ENCODE peak calls at places on chromosome 19, in four cellular contexts. V is CD8-positive, alpha-beta memory T cell; Y is neuronal stem cell; O is heart right ventricle. I is an unnamed sample. For H3K36me3 and H3K4me1, the result is how much of the 10 kb centered on the place peaks cover.

GRCh38 chr19:30442715-30443114 is 70.5 kb downstream of the ZNF536 start:
- DNase-seq in O (no peak), V (no peak), Y (no peak), I (no peak)

GRCh38 chr19:17468302-17469091 is 1.8 kb upstream of the SLC27A1 start:
- DNase-seq in V (no peak), O (peak), Y (no peak), I (no peak)

GRCh38 chr19:32322541-32322940 is 22.9 kb upstream of the ZNF507 start:
- DNase-seq in O (no peak), V (no peak), Y (no peak), I (no peak)

GRCh38 chr19:2912306-2912705 is 11.6 kb downstream of the ZNF57 start:
- DNase-seq in O (no peak), V (no peak), Y (no peak), I (no peak)

GRCh38 chr19:47427241-47428176 is 8.2 kb upstream of the MEIS3 start:
- DNase-seq in V (peak), O (peak), Y (peak), I (peak)

GRCh38 chr19:294819-295686 is 3.9 kb upstream of the PLPP2 start:
- DNase-seq in V (peak), Y (no peak), O (no peak), I (peak)

GRCh38 chr19:13053761-13054604 is 48.7 kb downstream of the LYL1 start:
- DNase-seq in V (no peak), O (peak), Y (peak), I (no peak)

GRCh38 chr19:5782945-5783919 is 1.3 kb downstream of the PRR22 start:
- DNase-seq in V (no peak), Y (no peak), O (no peak), I (no peak)

GRCh38 chr19:10520652-10521318 is 3.5 kb upstream of the S1PR5 start:
- DNase-seq in Y (no peak), V (no peak), O (no peak), I (no peak)

GRCh38 chr19:6568010-6568411 is 22.9 kb downstream of the CD70 start:
- DNase-seq in Y (no peak), O (no peak), V (no peak), I (no peak)

GRCh38 chr19:55867101-55867500 is 30.8 kb downstream of the NLRP4 start:
- DNase-seq in Y (no peak), V (no peak), O (no peak), I (no peak)

GRCh38 chr19:29119582-29119981 is 93.4 kb downstream of the UQCRFS1 start:
- DNase-seq in V (no peak), Y (no peak), O (no peak), I (no peak)

GRCh38 chr19:55015126-55015525 is 22.9 kb downstream of the GP6 start:
- DNase-seq in Y (no peak), O (no peak), V (no peak), I (no peak)

GRCh38 chr19:12720851-12721655 is 2.7 kb downstream of the TNPO2 start:
- DNase-seq in V (no peak), O (no peak), Y (no peak), I (no peak)

GRCh38 chr19:40282920-40283319 is 2.2 kb downstream of the AKT2 start:
- DNase-seq in Y (no peak), O (no peak), V (no peak), I (no peak)

GRCh38 chr19:29591670-29592069 is 14.4 kb upstream of the POP4 start:
- DNase-seq in V (no peak), O (no peak), Y (no peak), I (no peak)

GRCh38 chr19:20928371-20928770 is 5.3 kb downstream of the ZNF85 start:
- DNase-seq in O (no peak), V (no peak), Y (no peak), I (no peak)

GRCh38 chr19:19584356-19584755 is 34.1 kb downstream of the PBX4 start:
- DNase-seq in V (no peak), Y (no peak), O (no peak), I (no peak)

GRCh38 chr19:53812335-53812734 is 11.8 kb downstream of the NLRP12 start:
- DNase-seq in O (no peak), Y (no peak), V (no peak), I (no peak)

GRCh38 chr19:7326105-7326877 is 22.4 kb upstream of the ARHGEF18 start:
- DNase-seq in V (peak), Y (no peak), O (no peak), I (peak)

GRCh38 chr19:10501971-10502523 is 1.1 kb downstream of the KEAP1 start:
- DNase-seq in Y (no peak), O (peak), V (no peak), I (no peak)

GRCh38 chr19:54792814-54793213 is 10.6 kb upstream of the KIR2DL4 start:
- DNase-seq in Y (no peak), V (no peak), O (no peak), I (no peak)

GRCh38 chr19:28330831-28331230 is 882.1 kb downstream of the UQCRFS1 start:
- DNase-seq in Y (no peak), O (no peak), V (no peak), I (no peak)

GRCh38 chr19:30689474-30689873 is 317.3 kb downstream of the ZNF536 start:
- DNase-seq in O (no peak), V (no peak), Y (no peak), I (no peak)

GRCh38 chr19:48507911-48508439 is 3.7 kb downstream of the LMTK3 start:
- DNase-seq in O (no peak), Y (no peak), V (no peak), I (no peak)

GRCh38 chr19:13163609-13164364 is 13.6 kb downstream of the IER2 start:
- DNase-seq in Y (peak), O (peak), V (no peak), I (peak)

GRCh38 chr19:54517483-54517882 is 14.9 kb downstream of the LAIR2 start:
- DNase-seq in Y (peak), O (peak), V (peak), I (peak)

GRCh38 chr19:48635263-48635965 is 1.8 kb downstream of the DBP start:
- DNase-seq in Y (peak), O (peak), V (peak), I (peak)

GRCh38 chr19:48656840-48657474 is 11.0 kb upstream of the CA11 start:
- DNase-seq in V (no peak), O (no peak), Y (no peak), I (no peak)

GRCh38 chr19:23283925-23284324 is 33.7 kb upstream of the ZNF724 start:
- DNase-seq in V (peak), O (peak), Y (no peak), I (peak)

GRCh38 chr19:48681127-48681470 is 8.3 kb upstream of the NTN5 start:
- DNase-seq in O (no peak), Y (no peak), V (no peak), I (no peak)

GRCh38 chr19:54481326-54481930 is 8.3 kb upstream of the CDC42EP5 start:
- DNase-seq in Y (peak), V (peak), O (peak), I (peak)

GRCh38 chr19:12996542-12997094 is 1.3 kb downstream of the NFIX start:
- DNase-seq in V (no peak), Y (no peak), O (peak), I (no peak)

GRCh38 chr19:8149261-8150094 is at the start of gene FBN3:
- DNase-seq in O (no peak), Y (peak), V (no peak), I (no peak)

GRCh38 chr19:50383852-50384684 is at the start of gene POLD1:
- DNase-seq in O (peak), V (peak), Y (peak), I (peak)
- H3K36me3 ChIP-seq in O (under half), V (under half), Y (half or more), I (under half)

GRCh38 chr19:38693380-38694223 is 46.2 kb downstream of the ACTN4 start:
- DNase-seq in V (peak), Y (peak), O (peak), I (peak)
- H3K4me1 ChIP-seq in V (under half), Y (under half), O (half or more), I (half or more)

DNA sequence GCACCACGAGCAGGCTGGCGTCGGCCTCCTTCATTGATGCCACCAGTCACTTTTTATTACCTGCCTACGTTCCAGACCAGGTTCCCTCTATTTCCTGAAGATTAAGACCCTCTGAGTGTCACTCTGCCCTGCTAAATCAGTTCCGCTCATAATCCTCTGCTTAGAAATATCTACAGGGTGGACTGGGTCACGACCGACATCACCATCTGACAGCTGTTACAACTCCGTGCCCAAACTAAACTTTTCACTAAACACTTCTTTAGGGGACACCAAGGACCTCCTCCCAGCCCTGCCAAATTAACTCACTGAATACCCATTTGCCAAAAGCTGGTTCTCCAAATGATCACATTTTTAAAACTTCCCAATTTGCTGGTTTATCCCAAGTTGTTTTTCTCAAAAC is 71.9 kb upstream of the PEG3 start:
- DNase-seq in Y (no peak), V (no peak), O (no peak), I (no peak)
- H3K27ac ChIP-seq in Y (no peak), V (no peak), O (no peak), I (no peak)

GRCh38 chr19:1646931-1647663 is 5.3 kb downstream of the TCF3 start:
- DNase-seq in V (no peak), O (no peak), Y (no peak), I (no peak)

GRCh38 chr19:1645299-1645698 is 7.1 kb downstream of the TCF3 start:
- DNase-seq in V (no peak), Y (no peak), O (no peak), I (no peak)

GRCh38 chr19:1647664-1648155 is 4.7 kb downstream of the TCF3 start:
- DNase-seq in O (no peak), Y (no peak), V (no peak), I (no peak)

GRCh38 chr19:1648156-1648925 is 4.1 kb downstream of the TCF3 start:
- DNase-seq in O (no peak), V (no peak), Y (no peak), I (no peak)

DNA sequence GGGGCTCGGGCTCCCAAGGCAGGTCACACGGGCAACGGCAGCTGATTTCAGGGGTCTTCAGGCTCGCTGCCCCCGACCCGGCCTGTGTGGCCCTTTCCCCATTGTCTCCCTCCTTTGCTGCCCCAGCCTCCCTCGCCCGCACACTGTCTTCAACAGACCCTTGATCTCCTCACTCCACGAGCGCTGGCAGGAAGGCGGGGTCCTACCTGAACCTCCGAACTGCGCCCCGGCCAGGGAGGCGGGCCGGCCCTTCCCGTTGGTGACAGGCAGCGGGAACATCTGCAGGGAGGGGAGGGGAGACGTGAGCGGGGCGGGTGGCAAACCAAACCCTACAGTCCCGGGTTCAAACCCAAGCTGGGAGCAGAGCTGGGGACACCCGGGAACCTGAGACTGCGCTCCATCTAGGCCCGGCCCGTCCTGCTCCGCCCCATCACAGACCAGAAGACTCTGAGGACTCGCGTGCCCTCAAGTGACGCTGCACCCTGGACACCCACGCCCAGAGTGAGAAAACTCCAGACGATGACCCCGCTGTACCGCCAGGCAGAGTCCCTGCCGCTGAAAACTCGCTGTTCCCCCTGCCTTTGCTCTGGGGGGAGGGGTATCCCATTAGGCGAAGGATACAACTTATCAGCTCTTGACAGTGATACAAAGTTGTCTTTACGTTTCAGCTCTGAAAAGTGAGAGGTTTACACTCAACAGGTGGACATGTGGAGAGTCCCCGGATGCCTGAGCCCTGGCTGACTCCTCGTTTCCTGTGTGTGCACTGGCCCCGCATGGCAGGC is 6.1 kb downstream of the TCF3 start:
- DNase-seq in O (no peak), V (no peak), Y (no peak), I (no peak)
- H3K36me3 ChIP-seq in O (half or more), V (under half), Y (half or more), I (under half)

GRCh38 chr19:33998302-33998701 is 174.0 kb upstream of the LSM14A start:
- DNase-seq in V (no peak), O (no peak), Y (no peak), I (no peak)

GRCh38 chr19:33997690-33998089 is 174.6 kb upstream of the LSM14A start:
- DNase-seq in V (no peak), Y (no peak), O (no peak), I (no peak)

GRCh38 chr19:33998739-33999345 is 173.5 kb upstream of the LSM14A start:
- DNase-seq in O (no peak), Y (no peak), V (no peak), I (peak)
- H3K4me1 ChIP-seq in O (under half), Y (under half), V (under half), I (under half)

GRCh38 chr19:34184880-34185491 is 12.7 kb downstream of the LSM14A start:
- DNase-seq in V (peak), Y (no peak), O (no peak), I (peak)
- H3K27ac ChIP-seq in V (no peak), Y (no peak), O (no peak), I (no peak)

I was measured in CD4-positive, alpha-beta memory T cell.